ENCODE peak calls at places on chromosome 15, in four cellular contexts. W, D, O and K are unnamed samples.

GRCh38 chr15:92394327-92395175 is 870 bp downstream of the ST8SIA2 start:
- DNase-seq in W (peak; percentile 74), D (no peak), O (no peak), K (peak; percentile 55)

GRCh38 chr15:80580107-80580506 is 115.0 kb upstream of the ABHD17C start:
- DNase-seq in W (no peak), D (no peak), O (no peak), K (no peak)

GRCh38 chr15:93296786-93297500 is 207.9 kb upstream of the RGMA start:
- DNase-seq in W (no peak), D (no peak), O (no peak), K (no peak)

GRCh38 chr15:61030451-61030850 is 198.7 kb downstream of the RORA start:
- DNase-seq in W (no peak), D (no peak), O (no peak), K (no peak)

GRCh38 chr15:74231475-74231874 is 4.7 kb upstream of the CCDC33 start:
- DNase-seq in W (no peak), D (no peak), O (no peak), K (no peak)

GRCh38 chr15:92624401-92624991 is 31.1 kb downstream of the FAM174B start:
- DNase-seq in W (peak; percentile 24), D (no peak), O (no peak), K (peak; percentile 46)

GRCh38 chr15:58923696-58924300 is 9.7 kb downstream of the SLTM start:
- DNase-seq in W (no peak), D (no peak), O (no peak), K (peak; percentile 17)

GRCh38 chr15:47374222-47374621 is 343.1 kb upstream of the SEMA6D start:
- DNase-seq in W (no peak), D (no peak), O (no peak), K (peak; percentile 53)

GRCh38 chr15:71110800-71111565 is 4.3 kb upstream of the THSD4 start:
- DNase-seq in W (no peak), D (no peak), O (no peak), K (no peak)

GRCh38 chr15:79121571-79121970 is 31.0 kb upstream of the RASGRF1 start:
- DNase-seq in W (no peak), D (no peak), O (no peak), K (no peak)

GRCh38 chr15:29045717-29046116 is 159.9 kb downstream of the APBA2 start:
- DNase-seq in W (no peak), D (no peak), O (peak; percentile 9), K (peak; percentile 20)

GRCh38 chr15:40240619-40241304 is 1.9 kb downstream of the PAK6 start:
- DNase-seq in W (no peak), D (no peak), O (no peak), K (no peak)

GRCh38 chr15:61205427-61205826 is 23.7 kb downstream of the RORA start:
- DNase-seq in W (no peak), D (no peak), O (no peak), K (peak; percentile 14)

GRCh38 chr15:68578960-68579935 is at the start of gene CORO2B:
- DNase-seq in W (peak; percentile 77), D (no peak), O (peak; percentile 50), K (peak; percentile 61)

GRCh38 chr15:65908876-65909275 is 39.6 kb downstream of the RAB11A start:
- DNase-seq in W (no peak), D (no peak), O (no peak), K (no peak)

GRCh38 chr15:101351736-101352135 is 56.7 kb upstream of the SNRPA1 start:
- DNase-seq in W (no peak), D (no peak), O (no peak), K (no peak)

GRCh38 chr15:40850576-40851112 is 6.8 kb downstream of the SPINT1 start:
- DNase-seq in W (no peak), D (no peak), O (no peak), K (no peak)

GRCh38 chr15:52290800-52291199 is 4.8 kb downstream of the MYO5C start:
- DNase-seq in W (no peak), D (no peak), O (no peak), K (no peak)

DNA sequence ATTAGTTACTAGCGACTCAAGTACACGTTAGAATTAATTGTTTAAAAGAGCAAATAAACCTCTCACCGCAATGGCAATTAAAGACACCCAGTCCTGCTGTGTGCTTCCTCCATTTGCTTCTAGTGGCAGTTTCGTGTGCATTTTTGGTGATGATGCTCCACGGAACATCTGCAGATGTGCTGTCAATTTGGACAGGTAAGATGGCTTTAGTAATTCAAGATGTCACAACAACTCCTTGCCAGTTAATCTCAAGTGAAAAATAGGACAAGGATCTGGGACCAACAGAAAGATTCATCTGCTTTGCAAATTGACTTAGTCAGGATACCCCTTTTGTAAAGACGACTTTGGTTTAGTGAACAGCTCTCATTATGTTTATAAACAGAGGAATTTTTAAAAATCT is 320.9 kb downstream of the GABRB3 start:
- DNase-seq in W (no peak), D (no peak), O (no peak), K (no peak)
- H3K9me3 ChIP-seq in W (no peaks in the 10 kb centered on the region), D (peaks cover 5% of the 10 kb centered on the region), O (no peaks in the 10 kb centered on the region), K (no peaks in the 10 kb centered on the region)

GRCh38 chr15:64845183-64845611 is 3.5 kb downstream of the PLEKHO2 start:
- DNase-seq in W (peak; percentile 7), D (no peak), O (no peak), K (peak; percentile 71)
- H3K4me3 ChIP-seq in W (no peak overlapping the region), D (peak overlapping the region; percentile 36), O (no peak overlapping the region), K (no peak overlapping the region)

GRCh38 chr15:94400521-94401290 is 169.3 kb downstream of the MCTP2 start:
- DNase-seq in W (no peak), D (no peak), O (no peak), K (no peak)
- H3K9me3 ChIP-seq in W (no peaks in the 10 kb centered on the region), D (no peaks in the 10 kb centered on the region), O (no peaks in the 10 kb centered on the region), K (no peaks in the 10 kb centered on the region)

GRCh38 chr15:38070778-38071177 is 136.3 kb downstream of the TMCO5A start:
- DNase-seq in W (no peak), D (no peak), O (no peak), K (no peak)

GRCh38 chr15:38069001-38069400 is 134.6 kb downstream of the TMCO5A start:
- DNase-seq in W (peak; percentile 33), D (peak; percentile 22), O (peak; percentile 22), K (no peak)

GRCh38 chr15:38066612-38067011 is 132.2 kb downstream of the TMCO5A start:
- DNase-seq in W (no peak), D (no peak), O (no peak), K (no peak)

GRCh38 chr15:38069506-38069905 is 135.1 kb downstream of the TMCO5A start:
- DNase-seq in W (peak; percentile 7), D (no peak), O (peak; percentile 25), K (peak; percentile 80)

GRCh38 chr15:38068600-38068999 is 134.2 kb downstream of the TMCO5A start:
- DNase-seq in W (peak; percentile 36), D (no peak), O (no peak), K (peak; percentile 44)
- H3K4me3 ChIP-seq in W (peak overlapping the region; percentile 24), D (no peak overlapping the region), O (no peak overlapping the region), K (no peak overlapping the region)

GRCh38 chr15:51006336-51006985 is 88.2 kb downstream of the TNFAIP8L3 start:
- DNase-seq in W (no peak), D (no peak), O (no peak), K (no peak)
- H3K9me3 ChIP-seq in W (no peaks in the 10 kb centered on the region), D (no peaks in the 10 kb centered on the region), O (no peaks in the 10 kb centered on the region), K (no peaks in the 10 kb centered on the region)

DNA sequence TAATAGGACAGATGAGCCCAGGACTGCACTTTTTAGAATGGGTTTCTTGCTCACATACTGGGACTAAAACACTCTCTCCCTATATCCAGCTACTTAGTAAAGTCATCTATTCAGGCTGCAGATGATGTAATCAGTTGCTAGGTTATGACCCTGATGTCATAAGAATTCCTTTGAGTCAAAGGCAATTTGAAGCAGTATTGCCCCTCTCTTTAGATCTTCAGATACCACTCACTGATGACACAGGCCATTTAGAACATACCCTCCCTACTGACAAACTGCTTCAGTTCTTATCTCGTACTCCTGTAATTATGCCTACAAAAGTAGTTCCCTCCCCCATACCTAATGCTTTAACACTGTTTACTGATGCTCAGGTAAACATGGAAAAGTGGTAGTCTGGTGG is 450.1 kb upstream of the RASGRP1 start:
- DNase-seq in W (no peak), D (no peak), O (no peak), K (no peak)
- H3K4me3 ChIP-seq in W (no peak overlapping the region), D (no peak overlapping the region), O (no peak overlapping the region), K (no peak overlapping the region)